ENCODE peak calls at places on chromosome 22, in nine cellular contexts. B, U, W, J, Y, D, O, X and T are unnamed samples.

GRCh38 chr22:46592390-46592872 is 27.8 kb upstream of the GRAMD4 start:
- DNase-seq in B (no peak), U (no peak), W (peak), J (peak), Y (no peak), D (no peak), O (peak), X (peak), T (no peak)

GRCh38 chr22:27461470-27461869 is 340.1 kb downstream of the MN1 start:
- DNase-seq in B (peak), U (peak), W (peak), J (no peak), Y (no peak), D (no peak), O (peak), X (no peak), T (no peak)

GRCh38 chr22:47929073-47929472 is 1166.6 kb downstream of the TBC1D22A start:
- DNase-seq in B (no peak), U (no peak), W (no peak), J (no peak), Y (no peak), D (no peak), O (no peak), X (peak), T (no peak)

GRCh38 chr22:46752286-46752685 is 10.2 kb upstream of the TBC1D22A start:
- DNase-seq in B (no peak), U (no peak), W (no peak), J (no peak), Y (no peak), D (no peak), O (no peak), X (no peak), T (no peak)

GRCh38 chr22:23523746-23524145 is 56.3 kb downstream of the IGLL1 start:
- DNase-seq in B (no peak), U (no peak), W (no peak), J (no peak), Y (no peak), D (no peak), O (no peak), X (no peak), T (no peak)

GRCh38 chr22:45598596-45599217 is 72.9 kb upstream of the ATXN10 start:
- DNase-seq in B (no peak), U (no peak), W (no peak), J (no peak), Y (peak), D (no peak), O (no peak), X (no peak), T (no peak)

GRCh38 chr22:46201059-46201757 is 48.9 kb downstream of the CDPF1 start:
- DNase-seq in B (no peak), U (no peak), W (no peak), J (no peak), Y (no peak), D (peak), O (no peak), X (no peak), T (peak)

GRCh38 chr22:44497218-44497903 is 672 bp downstream of the RTL6 start:
- DNase-seq in B (peak), U (no peak), W (peak), J (peak), Y (peak), D (no peak), O (peak), X (no peak), T (peak)

GRCh38 chr22:29254283-29254653 is 13.5 kb downstream of the RHBDD3 start:
- DNase-seq in B (no peak), U (no peak), W (no peak), J (peak), Y (peak), D (no peak), O (no peak), X (no peak), T (no peak)

GRCh38 chr22:33823552-33823951 is 96.7 kb downstream of the LARGE1 start:
- DNase-seq in B (no peak), U (no peak), W (peak), J (no peak), Y (no peak), D (peak), O (peak), X (no peak), T (peak)

GRCh38 chr22:49525366-49525765 is 302.3 kb downstream of the BRD1 start:
- DNase-seq in B (no peak), U (no peak), W (no peak), J (no peak), Y (no peak), D (no peak), O (no peak), X (no peak), T (no peak)

GRCh38 chr22:22003233-22003632 is 20.6 kb upstream of the TOP3B start:
- DNase-seq in B (no peak), U (no peak), W (no peak), J (no peak), Y (no peak), D (no peak), O (no peak), X (no peak), T (no peak)

GRCh38 chr22:30204742-30205111 is 41.8 kb downstream of the LIF start:
- DNase-seq in B (no peak), U (no peak), W (peak), J (no peak), Y (peak), D (no peak), O (peak), X (no peak), T (peak)

GRCh38 chr22:47996446-47996857 is 1234.0 kb downstream of the TBC1D22A start:
- DNase-seq in B (no peak), U (no peak), W (no peak), J (no peak), Y (no peak), D (no peak), O (no peak), X (peak), T (no peak)

GRCh38 chr22:17476838-17477237 is 86.5 kb upstream of the SLC25A18 start:
- DNase-seq in B (no peak), U (no peak), W (peak), J (no peak), Y (no peak), D (no peak), O (no peak), X (no peak), T (no peak)

GRCh38 chr22:17880020-17880419 is 105.8 kb upstream of the BID start:
- DNase-seq in B (no peak), U (no peak), W (no peak), J (no peak), Y (no peak), D (no peak), O (no peak), X (no peak), T (no peak)

GRCh38 chr22:43783777-43784176 is 28.3 kb downstream of the EFCAB6 start:
- DNase-seq in B (no peak), U (no peak), W (no peak), J (no peak), Y (no peak), D (peak), O (no peak), X (no peak), T (no peak)

GRCh38 chr22:47575291-47575690 is 812.8 kb downstream of the TBC1D22A start:
- DNase-seq in B (no peak), U (no peak), W (no peak), J (no peak), Y (no peak), D (no peak), O (no peak), X (no peak), T (no peak)

GRCh38 chr22:37627545-37627944 is 11.9 kb upstream of the SH3BP1 start:
- DNase-seq in B (no peak), U (no peak), W (no peak), J (no peak), Y (no peak), D (no peak), O (no peak), X (peak), T (no peak)

GRCh38 chr22:43470218-43470617 is 58.4 kb downstream of the MPPED1 start:
- DNase-seq in B (no peak), U (no peak), W (no peak), J (no peak), Y (no peak), D (no peak), O (no peak), X (no peak), T (no peak)

GRCh38 chr22:27797793-27798525 is 3.6 kb downstream of the MN1 start:
- DNase-seq in B (no peak), U (no peak), W (no peak), J (no peak), Y (no peak), D (no peak), O (no peak), X (no peak), T (no peak)

GRCh38 chr22:47645450-47645914 is 883.0 kb downstream of the TBC1D22A start:
- DNase-seq in B (no peak), U (no peak), W (peak), J (no peak), Y (no peak), D (no peak), O (no peak), X (no peak), T (no peak)

GRCh38 chr22:27331526-27332281 is 469.9 kb downstream of the MN1 start:
- DNase-seq in B (no peak), U (peak), W (peak), J (no peak), Y (peak), D (peak), O (peak), X (no peak), T (peak)

GRCh38 chr22:27032121-27032761 is 374.9 kb downstream of the MIAT start:
- DNase-seq in B (no peak), U (no peak), W (no peak), J (peak), Y (peak), D (no peak), O (no peak), X (no peak), T (no peak)

DNA sequence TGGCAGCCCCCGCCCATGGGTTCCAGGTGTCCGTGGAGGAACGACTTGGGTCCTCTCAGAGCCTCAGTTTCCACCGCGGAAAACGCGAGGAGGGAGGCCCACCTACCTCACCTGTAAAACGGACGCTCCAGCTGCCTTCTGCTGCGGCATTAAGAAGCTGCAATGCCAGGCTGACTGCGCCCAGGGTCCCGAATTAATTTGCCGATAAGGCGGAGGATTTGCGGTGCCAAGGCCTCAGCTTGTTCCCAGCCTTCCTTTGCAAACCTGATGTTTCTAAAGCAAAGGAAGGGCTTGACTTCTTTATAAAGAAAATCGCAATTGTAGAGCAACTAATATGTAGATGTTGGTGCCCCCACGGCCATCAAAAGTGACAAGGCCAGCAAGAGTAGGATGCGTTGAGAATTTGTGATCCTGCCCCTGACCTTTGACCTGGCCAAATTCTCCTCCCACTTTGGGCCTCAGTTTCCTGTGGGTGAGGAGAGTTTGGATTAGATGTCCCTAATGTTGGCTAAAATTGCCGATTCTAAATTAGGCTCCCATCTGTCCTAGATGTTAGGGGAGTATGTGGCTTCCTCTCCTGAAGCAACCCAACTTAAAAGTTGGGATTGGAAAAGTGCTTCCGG is 849 bp upstream of the TCF20 start:
- DNase-seq in B (no peak), U (no peak), W (no peak), J (no peak), Y (no peak), D (no peak), O (no peak), X (no peak), T (no peak)
- H3K4me2 ChIP-seq in B (no peak), U (peak), W (no peak), J (peak), Y (no peak), D (peak), O (no peak), X (peak), T (peak)

GRCh38 chr22:35230839-35231584 is 26.3 kb upstream of the HMGXB4 start:
- DNase-seq in B (no peak), U (no peak), W (no peak), J (peak), Y (peak), D (peak), O (no peak), X (peak), T (no peak)
- H3K4me2 ChIP-seq in B (no peak), U (peak), W (no peak), J (peak), Y (peak), D (peak), O (no peak), X (peak), T (no peak)

GRCh38 chr22:39469681-39470461 is 13.1 kb downstream of the MGAT3 start:
- DNase-seq in B (no peak), U (no peak), W (no peak), J (no peak), Y (peak), D (peak), O (no peak), X (no peak), T (peak)
- H3K4me2 ChIP-seq in B (no peak), U (no peak), W (no peak), J (peak), Y (no peak), D (peak), O (no peak), X (peak), T (peak)

GRCh38 chr22:35866646-35867045 is 149.0 kb downstream of the APOL5 start:
- DNase-seq in B (peak), U (no peak), W (no peak), J (no peak), Y (no peak), D (no peak), O (no peak), X (peak), T (no peak)
- H3K4me2 ChIP-seq in B (no peak), U (no peak), W (no peak), J (no peak), Y (no peak), D (no peak), O (peak), X (peak), T (no peak)